ENCODE peak calls at places on chromosomes 12 and 14, in six cellular contexts. W, D, A, C, G and L are unnamed samples.
A peak's percentile ranks its signal among the peaks of the same experiment; 100 is the strongest.

GRCh38 chr14:21252149-21252548 is 17.1 kb downstream of the HNRNPC start:
- DNase-seq in D (no peak), G (no peak), A (no peak), C (no peak), W (no peak), L (no peak)

GRCh38 chr12:1650954-1651353 is 21.9 kb downstream of the WNT5B start:
- DNase-seq in C (no peak), W (no peak), D (no peak), A (no peak), G (no peak), L (no peak)

GRCh38 chr12:49070971-49071370 is 1.2 kb upstream of the RHEBL1 start:
- DNase-seq in W (no peak), C (no peak), D (no peak), A (no peak), G (no peak), L (no peak)

GRCh38 chr12:121578230-121579189 is 2.3 kb downstream of the KDM2B start:
- DNase-seq in G (peak; percentile 46), D (peak; percentile 53), W (no peak), C (peak; percentile 14), A (no peak), L (peak; percentile 52)

GRCh38 chr12:90245396-90245795 is 536.8 kb upstream of the ATP2B1 start:
- DNase-seq in G (no peak), A (no peak), C (no peak), D (no peak), W (no peak), L (no peak)

GRCh38 chr14:45254771-45255170 is 1.8 kb upstream of the MIS18BP1 start:
- DNase-seq in G (no peak), W (no peak), D (no peak), C (no peak), A (no peak), L (no peak)

GRCh38 chr14:79278798-79279644 is 932.3 kb downstream of the DIO2 start:
- DNase-seq in A (peak; percentile 72), W (peak; percentile 33), D (peak; percentile 88), C (peak; percentile 93), G (peak; percentile 80), L (peak; percentile 96)

GRCh38 chr14:34324363-34324795 is 137.7 kb downstream of the SPTSSA start:
- DNase-seq in A (no peak), W (no peak), D (no peak), C (peak; percentile 64), G (peak; percentile 55), L (peak; percentile 61)

GRCh38 chr12:105100207-105100985 is 7.1 kb upstream of the WASHC4 start:
- DNase-seq in C (peak; percentile 84), G (no peak), A (no peak), W (no peak), D (no peak), L (no peak)

GRCh38 chr14:102066041-102066451 is 20.8 kb downstream of the HSP90AA1 start:
- DNase-seq in C (no peak), W (no peak), D (no peak), A (no peak), G (no peak), L (no peak)

GRCh38 chr12:107404981-107405380 is 280.6 kb upstream of the PWP1 start:
- DNase-seq in A (no peak), D (no peak), C (peak; percentile 76), W (no peak), G (peak; percentile 38), L (peak; percentile 21)
- TF ChIP-seq CTCF in A (peak; percentile 59), D (peak; percentile 28), C (peak; percentile 91), W (peak; percentile 78), G (peak; percentile 27), L (peak; percentile 44)

GRCh38 chr12:75767957-75768356 is 256.5 kb upstream of the KRR1 start:
- DNase-seq in G (no peak), C (no peak), D (no peak), W (no peak), A (no peak), L (no peak)
- TF ChIP-seq CTCF in G (no peak), C (no peak), D (no peak), W (no peak), A (no peak), L (no peak)

GRCh38 chr14:61923348-61923747 is 161.1 kb downstream of the SNAPC1 start:
- DNase-seq in W (no peak), G (no peak), A (no peak), D (no peak), C (peak; percentile 36), L (no peak)
- TF ChIP-seq CTCF in W (peak; percentile 22), G (no peak), A (peak; percentile 21), D (peak; percentile 24), C (peak; percentile 51), L (peak; percentile 15)

DNA sequence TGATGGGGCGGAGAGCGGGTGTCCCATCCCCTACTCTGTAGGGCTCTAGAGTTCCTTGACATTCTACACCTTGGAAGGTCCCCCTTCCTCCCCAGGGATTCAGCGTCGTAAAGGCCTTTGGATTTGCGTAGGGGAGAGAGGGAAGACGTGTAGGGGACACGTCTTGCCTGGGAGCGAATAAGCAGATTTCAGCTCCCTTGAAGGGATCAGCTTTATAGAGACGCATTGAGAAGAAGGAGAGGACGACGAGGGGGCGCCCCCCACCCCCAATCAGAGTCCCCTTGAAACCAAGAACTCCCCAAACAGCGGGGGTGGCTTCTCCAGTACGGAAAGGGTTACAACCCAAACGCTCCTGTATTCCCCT is 324 bp downstream of the CALCOCO1 start:
- DNase-seq in C (peak; percentile 35), D (no peak), G (no peak), A (no peak), W (no peak), L (no peak)
- TF ChIP-seq CTCF in C (no peak), D (no peak), G (no peak), A (no peak), W (no peak), L (no peak)

GRCh38 chr14:89387922-89388685 is 28.9 kb downstream of the FOXN3 start:
- DNase-seq in D (no peak), G (no peak), W (no peak), C (no peak), A (no peak), L (no peak)

GRCh38 chr14:89386214-89386886 is 30.7 kb downstream of the FOXN3 start:
- DNase-seq in A (no peak), G (no peak), C (peak; percentile 48), D (no peak), W (no peak), L (no peak)

GRCh38 chr14:89391556-89391955 is 25.5 kb downstream of the FOXN3 start:
- DNase-seq in G (no peak), W (no peak), D (no peak), A (no peak), C (no peak), L (no peak)

GRCh38 chr14:89391123-89391522 is 25.9 kb downstream of the FOXN3 start:
- DNase-seq in D (no peak), A (no peak), C (peak; percentile 47), G (no peak), W (no peak), L (no peak)

GRCh38 chr14:89388853-89389252 is 28.2 kb downstream of the FOXN3 start:
- DNase-seq in G (no peak), C (peak; percentile 60), W (no peak), A (no peak), D (no peak), L (peak; percentile 49)
- TF ChIP-seq CTCF in G (no peak), C (peak; percentile 62), W (no peak), A (peak; percentile 33), D (peak; percentile 15), L (peak; percentile 37)